ENCODE peak calls at places on chromosomes 3 and 15, in four cellular contexts. D is GM12878, Z is K562, V is H1. F is an unnamed sample.

GRCh38 chr15:89900849-89901248 is 7.1 kb upstream of the AP3S2 start:
- DNase-seq in D (no peak), Z (no peak), V (no peak), F (no peak)

GRCh38 chr15:80923668-80924067 is 66.0 kb downstream of the MESD start:
- DNase-seq in Z (no peak), V (no peak), D (no peak), F (no peak)

GRCh38 chr15:29123171-29123570 is 146.5 kb downstream of the NSMCE3 start:
- DNase-seq in D (no peak), Z (no peak), V (no peak), F (no peak)

GRCh38 chr3:44355634-44356033 is 17.1 kb downstream of the TCAIM start:
- DNase-seq in V (no peak), D (no peak), Z (peak; percentile 77), F (peak; percentile 9)

GRCh38 chr3:171416061-171416460 is 44.1 kb downstream of the TNIK start:
- DNase-seq in V (no peak), Z (no peak), D (no peak), F (no peak)

GRCh38 chr3:31193429-31193828 is 299.0 kb upstream of the GADL1 start:
- DNase-seq in V (no peak), D (no peak), Z (no peak), F (no peak)

GRCh38 chr3:138434875-138435772 is 708 bp downstream of the ESYT3 start:
- DNase-seq in V (peak; percentile 66), D (no peak), Z (no peak), F (no peak)

GRCh38 chr3:133573629-133574194 is at the start of gene CDV3:
- DNase-seq in Z (no peak), D (no peak), V (no peak), F (no peak)

GRCh38 chr3:4793311-4793710 is 185.9 kb upstream of the BHLHE40 start:
- DNase-seq in Z (no peak), D (no peak), V (no peak), F (no peak)

GRCh38 chr15:71329041-71329440 is 213.8 kb downstream of the THSD4 start:
- DNase-seq in D (no peak), V (no peak), Z (no peak), F (no peak)

GRCh38 chr3:17258823-17259436 is 374.2 kb downstream of the PLCL2 start:
- DNase-seq in D (no peak), Z (peak; percentile 41), V (no peak), F (peak; percentile 14)

GRCh38 chr15:91022075-91022831 is at the start of gene VPS33B:
- DNase-seq in D (peak; percentile 63), Z (peak; percentile 80), V (peak; percentile 86), F (peak; percentile 86)

GRCh38 chr3:137300703-137301102 is 342.9 kb downstream of the IL20RB start:
- DNase-seq in Z (no peak), D (peak; percentile 40), V (no peak), F (no peak)

GRCh38 chr3:40079203-40079844 is 230.2 kb upstream of the EIF1B start:
- DNase-seq in Z (no peak), V (no peak), D (no peak), F (peak; percentile 9)

GRCh38 chr3:53938645-53939044 is 47.0 kb upstream of the SELENOK start:
- DNase-seq in V (peak; percentile 69), Z (peak; percentile 36), D (no peak), F (peak; percentile 25)

GRCh38 chr15:92365079-92365478 is 28.6 kb upstream of the ST8SIA2 start:
- DNase-seq in D (no peak), V (no peak), Z (no peak), F (peak; percentile 45)

GRCh38 chr15:58147151-58147550 is 9.0 kb downstream of the AQP9 start:
- DNase-seq in D (no peak), V (no peak), Z (no peak), F (no peak)

GRCh38 chr3:8506611-8507061 is 5.0 kb downstream of the LMCD1 start:
- DNase-seq in V (no peak), D (no peak), Z (no peak), F (no peak)

GRCh38 chr3:169252535-169252934 is 411.0 kb downstream of the MECOM start:
- DNase-seq in V (no peak), D (no peak), Z (no peak), F (no peak)

GRCh38 chr3:140956058-140956835 is 14.6 kb downstream of the SLC25A36 start:
- DNase-seq in V (no peak), D (no peak), Z (no peak), F (no peak)

GRCh38 chr3:68988740-68989139 is 24.7 kb downstream of the EOGT start:
- DNase-seq in Z (no peak), V (no peak), D (no peak), F (no peak)

GRCh38 chr15:77033729-77034619 is 36.9 kb downstream of the TSPAN3 start:
- DNase-seq in D (no peak), V (peak; percentile 46), Z (no peak), F (no peak)

GRCh38 chr15:62547584-62547983 is 382.5 kb upstream of the C2CD4B start:
- DNase-seq in D (no peak), Z (no peak), V (no peak), F (no peak)

GRCh38 chr15:100043069-100043641 is 298.6 kb downstream of the ADAMTS17 start:
- DNase-seq in D (no peak), V (no peak), Z (no peak), F (no peak)

GRCh38 chr15:66595937-66596545 is 30.2 kb upstream of the LCTL start:
- DNase-seq in Z (no peak), V (no peak), D (no peak), F (no peak)
- TF ChIP-seq CEBPB in Z (no peak), V (no peak), D (no peak), F (no peak)

DNA sequence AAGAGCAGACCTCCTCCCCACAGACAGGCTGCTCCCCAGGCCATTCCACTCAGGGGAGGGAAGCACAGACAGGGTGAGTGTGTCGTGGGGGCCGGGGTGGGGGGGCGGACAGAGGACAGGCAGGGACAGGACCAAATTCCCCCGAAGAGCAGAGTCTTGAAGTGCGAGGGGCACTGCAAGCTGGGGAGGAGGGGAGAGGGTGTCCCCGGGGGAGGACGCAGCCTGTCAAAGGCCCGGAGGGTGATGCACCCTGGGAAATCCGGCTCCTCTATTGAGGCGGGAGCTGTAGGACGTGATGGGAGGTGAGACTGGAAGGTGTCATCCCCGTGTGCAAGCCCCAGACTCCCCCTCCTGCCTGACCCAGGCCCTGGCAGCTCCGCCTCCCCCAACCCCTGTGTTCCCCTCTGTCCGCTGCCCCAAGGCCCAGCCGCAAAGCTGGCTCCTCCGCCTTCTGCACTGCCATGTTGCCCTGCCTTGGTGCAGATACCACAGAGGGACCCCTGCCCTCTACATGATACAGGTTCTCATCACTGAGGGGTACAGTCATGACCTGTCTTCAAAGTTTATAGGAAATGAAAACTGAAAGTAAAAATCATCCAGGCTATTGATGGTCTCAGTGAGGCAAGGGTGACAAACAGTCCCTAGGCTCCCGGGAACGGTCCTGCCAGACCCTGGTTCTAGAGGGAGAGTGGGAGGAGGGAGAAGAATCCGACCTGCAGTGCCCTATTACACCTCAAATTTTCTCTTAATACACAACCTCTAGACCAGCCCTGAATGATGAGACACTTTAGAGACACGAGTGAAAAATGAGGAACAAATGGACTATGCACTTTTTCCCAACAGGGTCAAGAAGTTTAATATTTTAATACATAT is 76.3 kb upstream of the IQSEC1 start:
- DNase-seq in V (no peak), D (no peak), Z (no peak), F (no peak)
- TF ChIP-seq CREB1 in V (no peak), D (no peak), Z (no peak), F (no peak)

GRCh38 chr3:104628185-104628789 is 738.4 kb upstream of the ALCAM start:
- DNase-seq in D (no peak), V (no peak), Z (peak; percentile 2), F (peak; percentile 32)

GRCh38 chr3:104632521-104632920 is 734.2 kb upstream of the ALCAM start:
- DNase-seq in V (no peak), D (no peak), Z (no peak), F (no peak)

GRCh38 chr3:104632947-104633346 is 733.8 kb upstream of the ALCAM start:
- DNase-seq in D (no peak), Z (no peak), V (no peak), F (no peak)

GRCh38 chr3:104631254-104631653 is 735.5 kb upstream of the ALCAM start:
- DNase-seq in D (no peak), V (no peak), Z (no peak), F (no peak)

GRCh38 chr3:104629038-104629437 is 737.7 kb upstream of the ALCAM start:
- DNase-seq in Z (no peak), V (no peak), D (no peak), F (no peak)
- TF ChIP-seq CEBPB in Z (no peak), V (no peak), D (no peak), F (no peak)

DNA sequence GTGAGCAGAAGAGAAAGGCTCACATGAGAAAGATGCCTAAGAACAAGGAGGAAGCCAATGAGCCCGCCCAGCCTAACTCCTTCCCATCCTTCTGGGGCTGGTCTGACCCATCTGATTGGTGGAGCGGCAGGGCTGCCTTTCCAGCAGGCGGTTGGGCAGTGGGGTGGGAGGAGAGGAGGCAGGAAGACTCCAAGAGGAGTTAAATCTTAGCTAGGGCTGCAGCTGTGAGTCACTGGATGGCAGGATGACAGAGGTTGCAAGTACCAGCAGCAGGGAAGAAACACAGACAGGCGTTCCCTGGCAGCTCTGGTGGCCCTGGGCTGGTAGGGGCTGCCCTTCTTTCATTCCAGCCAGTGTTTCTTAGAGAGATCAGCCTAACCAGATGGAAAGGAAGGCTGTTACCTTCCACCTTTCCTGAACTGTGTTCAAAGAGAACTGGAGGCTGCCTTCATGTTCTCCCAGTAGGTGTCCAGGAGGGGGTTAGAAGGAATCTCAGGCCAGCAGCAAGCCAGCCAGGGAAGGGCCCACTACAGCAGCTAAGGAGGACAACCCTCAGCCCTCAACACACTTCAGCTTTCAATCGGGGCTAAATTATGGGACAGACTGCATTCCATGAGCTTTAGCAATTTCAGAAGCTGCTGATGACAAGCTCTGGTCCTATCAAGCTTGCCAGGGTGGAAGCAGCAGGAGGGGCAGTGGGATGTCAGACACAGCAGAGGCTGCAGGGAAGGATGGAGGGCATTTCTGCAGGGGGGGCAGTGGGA is 50.3 kb downstream of the CHSY1 start:
- DNase-seq in Z (peak; percentile 37), D (no peak), V (peak; percentile 74), F (no peak)
- TF ChIP-seq CREB1 in Z (no peak), D (no peak), V (no peak), F (no peak)

DNA sequence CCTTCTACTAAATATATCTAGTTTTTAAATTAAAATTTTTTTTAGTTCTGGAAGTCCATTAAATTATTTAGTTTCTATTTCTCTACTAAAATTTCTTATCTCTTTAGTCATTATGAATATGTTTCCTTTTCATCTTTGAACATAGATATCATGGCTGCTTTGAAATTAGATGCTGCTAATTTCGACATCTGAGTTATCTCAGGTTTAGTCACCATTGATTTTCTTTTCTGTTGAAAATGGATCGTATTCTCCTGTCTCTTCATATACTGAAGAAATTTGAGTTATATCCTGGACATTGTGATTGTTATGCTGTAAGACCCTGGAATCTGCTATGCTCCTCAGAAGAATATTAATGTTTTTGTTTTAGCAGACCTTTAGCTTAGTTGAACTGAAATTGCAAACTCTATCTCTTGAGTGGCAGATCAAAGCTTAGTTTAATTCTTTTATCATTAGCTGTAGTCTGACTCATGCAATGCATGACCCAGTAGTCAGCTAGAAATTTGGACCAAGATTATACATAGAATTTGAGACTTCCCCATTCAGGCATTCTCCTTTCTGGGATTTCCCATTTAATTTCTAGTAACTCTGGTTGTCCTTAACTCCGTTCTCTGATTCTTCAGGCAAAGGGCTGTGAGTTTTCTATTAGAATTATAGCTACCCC is 439.8 kb upstream of the IL12A start:
- DNase-seq in V (no peak), Z (no peak), D (no peak), F (no peak)
- TF ChIP-seq CEBPB in V (no peak), Z (no peak), D (no peak), F (no peak)

GRCh38 chr3:129046732-129047552 is 13.6 kb upstream of the GP9 start:
- DNase-seq in D (no peak), V (no peak), Z (no peak), F (no peak)
- TF ChIP-seq CREB1 in D (no peak), V (no peak), Z (no peak), F (no peak)